ENCODE peak calls at places on chromosomes 7 and 10, in four cellular contexts. One of them, this sample, is unnamed.

GRCh38 chr7:150435390-150436073 is 14.9 kb upstream of the GIMAP8 start:
- DNase-seq in AG10803: no peak
- DNase-seq in spleen: peak; percentile 91
- DNase-seq in DND-41: no peak
- DNase-seq in this sample: no peak

GRCh38 chr10:114257488-114257887 is 18.4 kb downstream of the VWA2 start:
- DNase-seq in AG10803: peak; percentile 27
- DNase-seq in spleen: no peak
- DNase-seq in DND-41: no peak
- DNase-seq in this sample: no peak

GRCh38 chr10:89845541-89846275 is 144.3 kb downstream of the KIF20B start:
- DNase-seq in AG10803: peak; percentile 25
- DNase-seq in spleen: no peak
- DNase-seq in DND-41: no peak
- DNase-seq in this sample: peak; percentile 69

GRCh38 chr10:47370878-47371277 is 13.2 kb downstream of the ZNF488 start:
- DNase-seq in AG10803: no peak
- DNase-seq in spleen: peak; percentile 49
- DNase-seq in DND-41: no peak
- DNase-seq in this sample: no peak

GRCh38 chr10:61389887-61390286 is 63.3 kb downstream of the TMEM26 start:
- DNase-seq in AG10803: no peak
- DNase-seq in spleen: no peak
- DNase-seq in DND-41: no peak
- DNase-seq in this sample: no peak

GRCh38 chr10:84294766-84295447 is 33.5 kb upstream of the CCSER2 start:
- DNase-seq in AG10803: no peak
- DNase-seq in spleen: no peak
- DNase-seq in DND-41: no peak
- DNase-seq in this sample: no peak

GRCh38 chr10:93806882-93807281 is 49.1 kb downstream of the LGI1 start:
- DNase-seq in AG10803: peak; percentile 18
- DNase-seq in spleen: no peak
- DNase-seq in DND-41: no peak
- DNase-seq in this sample: no peak

GRCh38 chr7:107972986-107973385 is 30.0 kb downstream of the LAMB1 start:
- DNase-seq in AG10803: no peak
- DNase-seq in spleen: no peak
- DNase-seq in DND-41: no peak
- DNase-seq in this sample: no peak

GRCh38 chr10:61447127-61447526 is 6.1 kb downstream of the TMEM26 start:
- DNase-seq in AG10803: no peak
- DNase-seq in spleen: no peak
- DNase-seq in DND-41: no peak
- DNase-seq in this sample: no peak

GRCh38 chr7:67947651-67948050 is 951.0 kb downstream of the TYW1 start:
- DNase-seq in AG10803: peak; percentile 61
- DNase-seq in spleen: no peak
- DNase-seq in DND-41: no peak
- DNase-seq in this sample: no peak

GRCh38 chr10:28291881-28292297 is 11.0 kb downstream of the MPP7 start:
- DNase-seq in AG10803: peak; percentile 68
- DNase-seq in spleen: no peak
- DNase-seq in DND-41: no peak
- DNase-seq in this sample: peak; percentile 82

GRCh38 chr7:29017666-29018065 is 59.5 kb upstream of the TRIL start:
- DNase-seq in AG10803: peak; percentile 16
- DNase-seq in spleen: no peak
- DNase-seq in DND-41: no peak
- DNase-seq in this sample: peak; percentile 57

GRCh38 chr10:27285093-27285492 is 44.5 kb upstream of the ACBD5 start:
- DNase-seq in AG10803: peak; percentile 9
- DNase-seq in spleen: no peak
- DNase-seq in DND-41: no peak
- DNase-seq in this sample: peak; percentile 5

GRCh38 chr10:19663344-19663743 is 152.9 kb upstream of the PLXDC2 start:
- DNase-seq in AG10803: no peak
- DNase-seq in spleen: no peak
- DNase-seq in DND-41: no peak
- DNase-seq in this sample: no peak

GRCh38 chr7:95004618-95005282 is 97.4 kb downstream of the PPP1R9A start:
- DNase-seq in AG10803: no peak
- DNase-seq in spleen: no peak
- DNase-seq in DND-41: no peak
- DNase-seq in this sample: peak; percentile 3

GRCh38 chr10:3828404-3829192 is 43.6 kb upstream of the KLF6 start:
- DNase-seq in AG10803: peak; percentile 60
- DNase-seq in spleen: no peak
- DNase-seq in DND-41: peak; percentile 40
- DNase-seq in this sample: peak; percentile 82

GRCh38 chr10:31774291-31774900 is 154.2 kb downstream of the ARHGAP12 start:
- DNase-seq in AG10803: peak; percentile 24
- DNase-seq in spleen: no peak
- DNase-seq in DND-41: no peak
- DNase-seq in this sample: no peak

GRCh38 chr7:110001254-110001938 is 1089.5 kb upstream of the LRRN3 start:
- DNase-seq in AG10803: no peak
- DNase-seq in spleen: no peak
- DNase-seq in DND-41: no peak
- DNase-seq in this sample: no peak

GRCh38 chr7:69318794-69319193 is 279.5 kb upstream of the AUTS2 start:
- DNase-seq in AG10803: no peak
- DNase-seq in spleen: no peak
- DNase-seq in DND-41: no peak
- DNase-seq in this sample: no peak

GRCh38 chr7:106736508-106737201 is 75.7 kb upstream of the CCDC71L start:
- DNase-seq in AG10803: peak; percentile 86
- DNase-seq in spleen: no peak
- DNase-seq in DND-41: peak; percentile 27
- DNase-seq in this sample: peak; percentile 76

GRCh38 chr10:56586391-56586790 is 225.3 kb upstream of the ZWINT start:
- DNase-seq in AG10803: no peak
- DNase-seq in spleen: no peak
- DNase-seq in DND-41: no peak
- DNase-seq in this sample: peak; percentile 23
- H3K4me3 ChIP-seq in AG10803: no peak overlapping the region
- H3K4me3 ChIP-seq in spleen: no peak overlapping the region
- H3K4me3 ChIP-seq in DND-41: no peak overlapping the region
- H3K4me3 ChIP-seq in this sample: no peak overlapping the region

DNA sequence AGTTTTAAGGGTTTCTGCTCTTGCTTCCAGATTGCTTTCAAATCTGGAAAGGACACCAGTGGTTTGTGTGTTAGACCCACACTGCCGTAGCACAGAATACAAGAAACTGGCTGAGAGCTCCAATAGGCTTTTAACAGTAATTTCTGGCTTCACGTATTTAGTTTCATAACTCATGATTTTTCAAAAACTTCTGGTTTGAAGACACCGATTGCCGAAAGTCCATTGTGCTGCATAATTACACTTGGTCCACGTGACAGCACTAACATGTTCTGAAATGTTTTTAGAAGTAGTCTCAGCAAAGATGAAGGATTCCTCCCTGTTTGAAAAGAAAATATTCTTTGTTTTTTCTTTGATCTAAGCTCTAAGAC is 3.8 kb downstream of the EGFR start:
- DNase-seq in AG10803: no peak
- DNase-seq in spleen: no peak
- DNase-seq in DND-41: no peak
- DNase-seq in this sample: no peak
- H3K4me3 ChIP-seq in AG10803: peak overlapping the region; percentile 74
- H3K4me3 ChIP-seq in spleen: no peak overlapping the region
- H3K4me3 ChIP-seq in DND-41: no peak overlapping the region
- H3K4me3 ChIP-seq in this sample: no peak overlapping the region

DNA sequence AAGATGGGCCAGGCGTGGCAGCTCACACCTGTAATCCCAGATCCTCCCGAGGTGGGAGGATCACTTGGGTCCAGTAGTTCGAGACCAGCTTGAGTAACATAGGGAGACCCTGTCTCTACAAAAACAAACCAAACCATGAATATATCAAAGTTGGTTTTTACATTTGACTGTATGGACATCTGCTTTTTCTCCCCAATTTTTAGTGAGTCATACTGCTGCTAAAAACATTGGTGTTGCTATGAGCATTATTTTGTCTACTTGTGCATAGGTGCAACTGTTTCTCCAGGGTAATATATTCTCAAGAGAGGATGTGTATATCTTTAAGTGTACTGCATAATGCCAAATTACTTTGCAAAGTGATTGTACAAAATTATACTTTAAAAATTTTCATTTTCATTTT is 769 bp upstream of the TMEM248 start:
- DNase-seq in AG10803: no peak
- DNase-seq in spleen: no peak
- DNase-seq in DND-41: no peak
- DNase-seq in this sample: no peak
- H3K4me3 ChIP-seq in AG10803: peak overlapping the region; percentile 98
- H3K4me3 ChIP-seq in spleen: peak overlapping the region; percentile 96
- H3K4me3 ChIP-seq in DND-41: peak overlapping the region; percentile 27
- H3K4me3 ChIP-seq in this sample: peak overlapping the region; percentile 95

GRCh38 chr10:73244866-73245477 is 2.1 kb downstream of the DNAJC9 start:
- DNase-seq in AG10803: no peak
- DNase-seq in spleen: no peak
- DNase-seq in DND-41: no peak
- DNase-seq in this sample: no peak
- H3K4me3 ChIP-seq in AG10803: peak overlapping the region; percentile 93
- H3K4me3 ChIP-seq in spleen: peak overlapping the region; percentile 96
- H3K4me3 ChIP-seq in DND-41: peak overlapping the region; percentile 79
- H3K4me3 ChIP-seq in this sample: peak overlapping the region; percentile 84

GRCh38 chr10:6920072-6921019 is 340.3 kb upstream of the PRKCQ start:
- DNase-seq in AG10803: peak; percentile 13
- DNase-seq in spleen: peak; percentile 94
- DNase-seq in DND-41: peak; percentile 83
- DNase-seq in this sample: peak; percentile 55
- H3K4me3 ChIP-seq in AG10803: no peak overlapping the region
- H3K4me3 ChIP-seq in spleen: no peak overlapping the region
- H3K4me3 ChIP-seq in DND-41: no peak overlapping the region
- H3K4me3 ChIP-seq in this sample: no peak overlapping the region

GRCh38 chr7:1667566-1668485 is 2.3 kb upstream of the ELFN1 start:
- DNase-seq in AG10803: no peak
- DNase-seq in spleen: peak; percentile 58
- DNase-seq in DND-41: no peak
- DNase-seq in this sample: no peak
- H3K4me3 ChIP-seq in AG10803: peak overlapping the region; percentile 53
- H3K4me3 ChIP-seq in spleen: peak overlapping the region; percentile 83
- H3K4me3 ChIP-seq in DND-41: peak overlapping the region; percentile 65
- H3K4me3 ChIP-seq in this sample: peak overlapping the region; percentile 30

GRCh38 chr7:37211097-37211496 is 237.6 kb downstream of the ELMO1 start:
- DNase-seq in AG10803: peak; percentile 61
- DNase-seq in spleen: no peak
- DNase-seq in DND-41: no peak
- DNase-seq in this sample: peak; percentile 16
- H3K4me3 ChIP-seq in AG10803: no peak overlapping the region
- H3K4me3 ChIP-seq in spleen: no peak overlapping the region
- H3K4me3 ChIP-seq in DND-41: no peak overlapping the region
- H3K4me3 ChIP-seq in this sample: no peak overlapping the region